ENCODE peak calls at places on chromosomes 13 and 19, in seven cellular contexts. One of them, this sample, is unnamed.

GRCh38 chr19:13781547-13781946 is 7.3 kb downstream of the C19orf53 start:
- DNase-seq in erythroblast: peak; percentile 41
- DNase-seq in transverse colon: peak; percentile 76
- DNase-seq in upper lobe of left lung: no peak
- DNase-seq in stomach: peak; percentile 62
- DNase-seq in lower leg skin: peak; percentile 96
- DNase-seq in body of pancreas: peak; percentile 48
- DNase-seq in this sample: peak; percentile 67

GRCh38 chr13:68369739-68370138 is 1139.6 kb upstream of the PCDH9 start:
- DNase-seq in body of pancreas: no peak
- DNase-seq in stomach: no peak
- DNase-seq in transverse colon: no peak
- DNase-seq in lower leg skin: no peak
- DNase-seq in erythroblast: no peak
- DNase-seq in upper lobe of left lung: no peak
- DNase-seq in this sample: peak; percentile 19

GRCh38 chr13:67736646-67737420 is 506.7 kb upstream of the PCDH9 start:
- DNase-seq in body of pancreas: no peak
- DNase-seq in erythroblast: peak; percentile 14
- DNase-seq in upper lobe of left lung: no peak
- DNase-seq in transverse colon: no peak
- DNase-seq in lower leg skin: no peak
- DNase-seq in stomach: no peak
- DNase-seq in this sample: no peak

GRCh38 chr13:20997301-20998061 is 63.9 kb downstream of the LATS2 start:
- DNase-seq in upper lobe of left lung: no peak
- DNase-seq in lower leg skin: peak; percentile 80
- DNase-seq in body of pancreas: no peak
- DNase-seq in stomach: no peak
- DNase-seq in erythroblast: peak; percentile 10
- DNase-seq in transverse colon: no peak
- DNase-seq in this sample: peak; percentile 30

GRCh38 chr13:113210834-113211233 is 1.4 kb downstream of the CUL4A start:
- DNase-seq in body of pancreas: no peak
- DNase-seq in upper lobe of left lung: no peak
- DNase-seq in erythroblast: peak; percentile 46
- DNase-seq in lower leg skin: no peak
- DNase-seq in stomach: no peak
- DNase-seq in transverse colon: no peak
- DNase-seq in this sample: no peak

GRCh38 chr19:11191273-11191755 is 6.0 kb downstream of the KANK2 start:
- DNase-seq in stomach: peak; percentile 36
- DNase-seq in transverse colon: peak; percentile 50
- DNase-seq in lower leg skin: peak; percentile 95
- DNase-seq in upper lobe of left lung: no peak
- DNase-seq in erythroblast: no peak
- DNase-seq in body of pancreas: no peak
- DNase-seq in this sample: peak; percentile 84

GRCh38 chr13:97234742-97235141 is 12.6 kb downstream of the MBNL2 start:
- DNase-seq in lower leg skin: no peak
- DNase-seq in erythroblast: no peak
- DNase-seq in upper lobe of left lung: no peak
- DNase-seq in body of pancreas: peak; percentile 52
- DNase-seq in transverse colon: peak; percentile 75
- DNase-seq in stomach: peak; percentile 64
- DNase-seq in this sample: no peak

GRCh38 chr13:43087960-43088580 is 64.7 kb downstream of the DNAJC15 start:
- DNase-seq in erythroblast: no peak
- DNase-seq in upper lobe of left lung: no peak
- DNase-seq in lower leg skin: no peak
- DNase-seq in stomach: no peak
- DNase-seq in transverse colon: no peak
- DNase-seq in body of pancreas: no peak
- DNase-seq in this sample: no peak

GRCh38 chr13:64471916-64472315 is 2758.2 kb downstream of the PCDH9 start:
- DNase-seq in stomach: no peak
- DNase-seq in body of pancreas: no peak
- DNase-seq in lower leg skin: no peak
- DNase-seq in upper lobe of left lung: no peak
- DNase-seq in transverse colon: no peak
- DNase-seq in erythroblast: no peak
- DNase-seq in this sample: no peak

GRCh38 chr19:4380254-4380727 is 20.1 kb downstream of the SH3GL1 start:
- DNase-seq in upper lobe of left lung: peak; percentile 58
- DNase-seq in lower leg skin: peak; percentile 92
- DNase-seq in stomach: no peak
- DNase-seq in transverse colon: no peak
- DNase-seq in erythroblast: peak; percentile 56
- DNase-seq in body of pancreas: peak; percentile 36
- DNase-seq in this sample: no peak

GRCh38 chr13:27449936-27450828 is at the start of gene MTIF3:
- DNase-seq in stomach: peak; percentile 97
- DNase-seq in upper lobe of left lung: peak; percentile 97
- DNase-seq in transverse colon: peak; percentile 98
- DNase-seq in lower leg skin: peak; percentile 98
- DNase-seq in erythroblast: peak; percentile 97
- DNase-seq in body of pancreas: peak; percentile 97
- DNase-seq in this sample: peak; percentile 62
- TF ChIP-seq POLR2A in stomach: no peak
- TF ChIP-seq POLR2A in upper lobe of left lung: peak; percentile 86
- TF ChIP-seq POLR2A in transverse colon: peak; percentile 94
- TF ChIP-seq POLR2A in lower leg skin: no peak
- TF ChIP-seq POLR2A in erythroblast: peak; percentile 95
- TF ChIP-seq POLR2A in body of pancreas: peak; percentile 97
- TF ChIP-seq POLR2A in this sample: peak; percentile 56

DNA sequence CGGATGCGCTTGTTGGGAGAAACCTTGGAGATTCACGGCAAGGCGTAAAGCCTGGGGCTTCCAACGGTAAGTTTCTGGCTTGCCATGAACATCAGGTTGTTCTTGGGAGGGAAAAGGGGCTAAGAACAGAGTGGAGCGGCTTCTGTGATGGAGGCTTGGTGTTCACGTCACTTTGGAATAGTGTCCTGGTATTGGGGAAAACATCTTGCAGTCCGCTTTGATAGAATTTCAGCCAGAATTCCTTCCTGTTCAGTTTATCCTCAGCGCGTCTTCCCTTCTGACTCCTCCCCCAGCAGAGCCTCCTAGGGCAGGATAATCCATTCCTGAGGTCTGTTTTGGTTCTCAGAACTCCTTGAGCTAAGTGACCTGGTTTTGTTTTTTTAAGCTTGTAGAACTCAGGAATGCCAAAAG is 2.0 kb downstream of the KCTD15 start:
- DNase-seq in body of pancreas: no peak
- DNase-seq in transverse colon: no peak
- DNase-seq in erythroblast: no peak
- DNase-seq in upper lobe of left lung: no peak
- DNase-seq in stomach: no peak
- DNase-seq in lower leg skin: no peak
- DNase-seq in this sample: no peak
- TF ChIP-seq POLR2A in body of pancreas: no peak
- TF ChIP-seq POLR2A in transverse colon: no peak
- TF ChIP-seq POLR2A in erythroblast: no peak
- TF ChIP-seq POLR2A in upper lobe of left lung: no peak
- TF ChIP-seq POLR2A in stomach: no peak
- TF ChIP-seq POLR2A in lower leg skin: no peak
- TF ChIP-seq POLR2A in this sample: no peak

DNA sequence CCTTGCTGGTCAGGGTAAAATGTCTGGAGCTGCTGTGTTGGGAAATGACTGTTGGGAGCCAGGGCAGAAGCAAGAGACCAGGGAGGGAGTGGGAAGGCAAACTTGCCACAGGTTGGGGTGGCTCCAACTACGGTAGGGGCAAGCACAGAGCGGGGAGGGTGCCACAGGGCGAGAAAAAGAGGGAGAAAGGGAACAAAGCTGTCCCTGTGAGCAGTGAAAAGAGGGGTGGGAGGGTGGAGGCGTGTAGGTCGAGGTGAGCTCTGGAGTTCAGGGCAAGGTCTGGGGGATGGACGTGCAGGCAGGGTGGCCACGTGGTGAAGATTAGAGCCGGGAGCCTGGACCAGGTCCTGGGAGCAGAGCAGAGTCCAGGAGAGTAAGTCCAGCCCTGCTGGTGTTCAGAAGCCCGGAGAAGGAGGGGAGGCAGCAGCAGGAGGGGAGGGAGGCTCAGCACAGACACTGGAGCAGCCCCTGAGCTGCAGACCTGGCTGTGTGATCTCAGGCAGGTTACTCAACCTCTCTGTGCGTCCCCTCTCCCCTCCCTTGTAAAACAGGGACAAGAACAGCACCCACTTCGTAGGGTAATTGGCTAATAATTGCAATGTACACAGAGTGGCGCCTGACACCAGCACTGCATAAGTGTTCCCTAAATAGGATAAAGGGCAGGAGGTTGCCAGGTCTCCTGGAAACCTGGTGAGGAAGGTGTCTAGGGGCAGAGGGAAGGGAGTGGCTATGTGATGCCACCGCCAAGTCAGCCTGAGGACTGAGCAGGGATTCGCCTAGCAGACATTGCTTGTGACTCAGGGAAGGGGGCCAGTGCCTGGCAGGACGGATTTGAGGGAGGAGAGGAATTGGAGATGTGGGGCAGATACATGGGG is 3.2 kb upstream of the POLR2E start:
- DNase-seq in transverse colon: peak; percentile 46
- DNase-seq in lower leg skin: no peak
- DNase-seq in erythroblast: no peak
- DNase-seq in stomach: peak; percentile 60
- DNase-seq in upper lobe of left lung: peak; percentile 34
- DNase-seq in body of pancreas: no peak
- DNase-seq in this sample: no peak
- TF ChIP-seq POLR2A in transverse colon: no peak
- TF ChIP-seq POLR2A in lower leg skin: no peak
- TF ChIP-seq POLR2A in erythroblast: no peak
- TF ChIP-seq POLR2A in stomach: no peak
- TF ChIP-seq POLR2A in upper lobe of left lung: no peak
- TF ChIP-seq POLR2A in body of pancreas: no peak
- TF ChIP-seq POLR2A in this sample: no peak

DNA sequence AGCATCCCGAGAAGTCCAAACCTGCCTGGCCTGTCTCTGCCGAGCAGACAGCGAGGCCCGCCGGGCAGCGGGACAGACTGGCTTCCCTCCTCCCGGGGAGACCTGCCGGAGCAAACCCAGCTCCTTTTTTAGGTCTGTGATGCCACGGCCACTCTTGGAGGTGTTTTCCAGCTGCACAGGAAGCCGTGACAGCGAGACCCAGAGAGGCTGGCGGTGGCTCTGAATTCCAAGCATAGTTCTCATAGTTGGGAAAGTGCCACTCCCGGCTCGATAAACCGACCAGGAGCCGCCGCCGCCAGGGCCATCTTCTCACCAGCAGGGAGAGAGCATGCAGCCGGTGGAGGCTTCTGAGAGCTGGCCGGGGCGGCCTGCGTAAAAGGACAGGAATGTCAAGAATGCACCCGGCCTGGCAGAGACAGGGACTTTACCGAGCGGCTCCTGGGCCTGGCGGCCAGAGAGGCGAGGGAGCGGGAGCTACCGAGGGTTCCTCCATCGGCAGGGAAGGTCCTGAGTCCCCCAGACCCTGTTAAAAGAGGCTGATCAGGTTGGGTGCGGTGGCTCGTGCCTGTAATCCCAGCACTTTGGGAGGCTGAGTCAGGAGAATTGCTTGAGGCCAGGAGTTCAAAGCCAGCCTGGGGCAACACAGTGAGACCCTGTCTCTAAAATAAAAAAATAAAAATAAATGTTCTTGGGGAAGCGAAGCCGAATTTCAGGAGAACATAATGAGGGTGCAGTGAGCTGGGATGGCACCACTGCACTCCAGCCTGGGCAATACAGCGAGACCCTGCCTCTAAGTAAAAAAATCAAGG is 64.9 kb downstream of the GADD45B start:
- DNase-seq in transverse colon: peak; percentile 82
- DNase-seq in erythroblast: no peak
- DNase-seq in stomach: peak; percentile 89
- DNase-seq in body of pancreas: peak; percentile 92
- DNase-seq in upper lobe of left lung: peak; percentile 92
- DNase-seq in lower leg skin: peak; percentile 98
- DNase-seq in this sample: peak; percentile 92
- TF ChIP-seq POLR2A in transverse colon: no peak
- TF ChIP-seq POLR2A in erythroblast: no peak
- TF ChIP-seq POLR2A in stomach: no peak
- TF ChIP-seq POLR2A in body of pancreas: peak; percentile 56
- TF ChIP-seq POLR2A in upper lobe of left lung: no peak
- TF ChIP-seq POLR2A in lower leg skin: no peak
- TF ChIP-seq POLR2A in this sample: peak; percentile 43

GRCh38 chr13:30725331-30726085 is 9.8 kb upstream of the ALOX5AP start:
- DNase-seq in lower leg skin: no peak
- DNase-seq in upper lobe of left lung: no peak
- DNase-seq in erythroblast: no peak
- DNase-seq in body of pancreas: peak; percentile 24
- DNase-seq in transverse colon: no peak
- DNase-seq in stomach: no peak
- DNase-seq in this sample: no peak

GRCh38 chr13:30731658-30732390 is 3.5 kb upstream of the ALOX5AP start:
- DNase-seq in body of pancreas: no peak
- DNase-seq in stomach: no peak
- DNase-seq in transverse colon: no peak
- DNase-seq in upper lobe of left lung: peak; percentile 71
- DNase-seq in lower leg skin: no peak
- DNase-seq in erythroblast: no peak
- DNase-seq in this sample: no peak

GRCh38 chr13:30730526-30730925 is 4.8 kb upstream of the ALOX5AP start:
- DNase-seq in transverse colon: no peak
- DNase-seq in stomach: no peak
- DNase-seq in upper lobe of left lung: no peak
- DNase-seq in body of pancreas: no peak
- DNase-seq in lower leg skin: no peak
- DNase-seq in erythroblast: no peak
- DNase-seq in this sample: no peak

GRCh38 chr13:30726192-30726591 is 9.2 kb upstream of the ALOX5AP start:
- DNase-seq in lower leg skin: no peak
- DNase-seq in upper lobe of left lung: no peak
- DNase-seq in erythroblast: no peak
- DNase-seq in transverse colon: no peak
- DNase-seq in body of pancreas: no peak
- DNase-seq in stomach: no peak
- DNase-seq in this sample: no peak

DNA sequence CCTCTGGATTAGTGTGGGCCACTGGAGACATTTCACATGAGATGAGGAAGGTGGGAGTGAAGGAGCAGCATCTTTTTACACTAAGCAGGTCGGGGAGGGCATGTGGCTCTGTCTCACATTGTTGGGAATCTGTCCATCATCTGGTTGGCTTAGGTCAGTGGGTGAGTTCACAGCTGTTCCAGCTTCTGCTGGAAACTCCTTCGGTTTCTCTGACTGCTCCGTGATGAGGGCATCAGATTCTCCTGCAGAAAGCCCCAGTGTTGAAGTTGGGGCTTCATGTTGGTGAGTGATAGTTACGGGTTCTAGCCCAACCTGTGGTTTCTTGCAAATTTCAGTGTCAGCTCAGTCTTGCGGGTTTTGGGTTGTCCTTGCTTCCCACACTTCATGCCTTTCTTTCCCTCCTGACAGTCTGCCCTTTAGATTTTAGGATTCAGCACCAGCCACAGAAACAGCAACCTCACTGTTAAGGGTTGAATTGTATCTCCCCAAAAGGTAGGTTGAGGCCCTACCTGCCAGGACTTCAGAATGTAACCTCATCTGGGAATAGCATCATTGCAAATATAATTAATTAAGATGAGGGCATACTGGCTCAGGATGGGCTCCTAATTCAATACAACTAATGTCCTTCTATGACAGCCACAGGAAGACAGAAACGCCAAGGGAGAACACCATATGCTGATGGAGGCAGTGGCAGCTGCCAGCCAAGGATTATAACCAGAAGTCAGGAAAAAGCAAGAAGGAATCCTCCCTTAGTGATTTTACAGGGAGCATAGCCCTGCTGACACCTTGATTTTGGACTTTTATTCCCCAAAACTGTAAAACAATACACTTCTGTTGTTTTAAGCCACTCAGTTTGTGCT is 7.6 kb upstream of the ALOX5AP start:
- DNase-seq in erythroblast: no peak
- DNase-seq in stomach: no peak
- DNase-seq in body of pancreas: no peak
- DNase-seq in upper lobe of left lung: no peak
- DNase-seq in transverse colon: no peak
- DNase-seq in lower leg skin: no peak
- DNase-seq in this sample: no peak
- TF ChIP-seq POLR2A in erythroblast: no peak
- TF ChIP-seq POLR2A in stomach: no peak
- TF ChIP-seq POLR2A in body of pancreas: no peak
- TF ChIP-seq POLR2A in upper lobe of left lung: no peak
- TF ChIP-seq POLR2A in transverse colon: no peak
- TF ChIP-seq POLR2A in lower leg skin: no peak
- TF ChIP-seq POLR2A in this sample: no peak